ENCODE peak calls at places on chromosomes 3 and 15, in six cellular contexts. B, X, Y, T, P and D are unnamed samples.

GRCh38 chr3:30199096-30199734 is 407.2 kb upstream of the TGFBR2 start:
- DNase-seq in T (peak; percentile 68), B (peak; percentile 70), X (peak; percentile 2), P (peak; percentile 53), Y (peak; percentile 11), D (peak; percentile 89)

GRCh38 chr15:41571948-41572347 is 12.9 kb downstream of the TYRO3 start:
- DNase-seq in X (no peak), P (no peak), T (no peak), Y (no peak), B (no peak), D (no peak)

GRCh38 chr15:85568261-85568808 is 187.9 kb downstream of the AKAP13 start:
- DNase-seq in P (no peak), X (no peak), Y (no peak), B (no peak), T (no peak), D (no peak)

GRCh38 chr3:170322501-170323328 is 34.8 kb upstream of the SKIL start:
- DNase-seq in T (no peak), B (no peak), P (no peak), X (no peak), Y (no peak), D (no peak)

GRCh38 chr3:124813541-124813940 is 73.6 kb downstream of the ITGB5 start:
- DNase-seq in B (no peak), T (no peak), X (no peak), Y (no peak), P (no peak), D (no peak)

GRCh38 chr15:99148851-99149276 is 44.0 kb downstream of the SYNM start:
- DNase-seq in B (no peak), Y (no peak), P (no peak), X (no peak), T (no peak), D (no peak)

GRCh38 chr3:127730666-127731294 is 58.0 kb downstream of the ABTB1 start:
- DNase-seq in X (no peak), T (no peak), Y (no peak), P (no peak), B (no peak), D (no peak)

GRCh38 chr15:77993374-77993911 is 84.1 kb downstream of the TBC1D2B start:
- DNase-seq in X (no peak), P (peak; percentile 59), B (no peak), Y (no peak), T (no peak), D (no peak)

GRCh38 chr3:120013481-120013880 is 80.8 kb downstream of the GSK3B start:
- DNase-seq in Y (no peak), B (no peak), P (no peak), X (no peak), T (no peak), D (no peak)

GRCh38 chr3:60215952-60216351 is 1035.3 kb downstream of the FHIT start:
- DNase-seq in Y (no peak), P (no peak), T (no peak), X (no peak), B (no peak), D (peak; percentile 52)

GRCh38 chr15:58355352-58355964 is 76.3 kb upstream of the LIPC start:
- DNase-seq in X (no peak), P (no peak), T (no peak), B (no peak), Y (no peak), D (no peak)

GRCh38 chr3:131260525-131260924 is 121.0 kb upstream of the NUDT16 start:
- DNase-seq in X (no peak), Y (no peak), B (no peak), T (no peak), P (no peak), D (no peak)

GRCh38 chr3:42174679-42175660 is 83.8 kb downstream of the TRAK1 start:
- DNase-seq in P (no peak), T (no peak), X (no peak), Y (no peak), B (no peak), D (no peak)

GRCh38 chr15:71048913-71049675 is 66.2 kb upstream of the THSD4 start:
- DNase-seq in T (no peak), B (no peak), P (no peak), X (no peak), Y (no peak), D (no peak)

GRCh38 chr15:32130823-32131222 is 100.5 kb downstream of the CHRNA7 start:
- DNase-seq in P (no peak), T (no peak), X (no peak), B (no peak), Y (no peak), D (no peak)

GRCh38 chr3:152229692-152230091 is 39.0 kb upstream of the MBNL1 start:
- DNase-seq in B (no peak), P (no peak), X (no peak), T (no peak), Y (no peak), D (no peak)

GRCh38 chr3:11060500-11061251 is 68.1 kb downstream of the SLC6A1 start:
- DNase-seq in P (peak; percentile 58), Y (peak; percentile 77), T (peak; percentile 82), X (peak; percentile 41), B (peak; percentile 54), D (peak; percentile 34)

GRCh38 chr15:74730619-74731316 is 5.4 kb upstream of the CYP1A1 start:
- DNase-seq in P (no peak), B (no peak), T (no peak), Y (peak; percentile 14), X (no peak), D (no peak)

GRCh38 chr15:91652610-91653207 is 200.8 kb upstream of the SLCO3A1 start:
- DNase-seq in T (no peak), Y (no peak), X (no peak), P (no peak), B (no peak), D (no peak)

GRCh38 chr3:143326983-143327382 is 207.4 kb downstream of the CHST2 start:
- DNase-seq in X (no peak), P (no peak), T (no peak), B (no peak), Y (peak; percentile 10), D (no peak)

GRCh38 chr3:65847947-65848346 is 190.8 kb downstream of the MAGI1 start:
- DNase-seq in P (no peak), T (no peak), B (no peak), Y (no peak), X (no peak), D (no peak)

GRCh38 chr3:9916346-9916733 is 558 bp upstream of the IL17RC start:
- DNase-seq in P (no peak), B (no peak), T (no peak), X (no peak), Y (no peak), D (no peak)

DNA sequence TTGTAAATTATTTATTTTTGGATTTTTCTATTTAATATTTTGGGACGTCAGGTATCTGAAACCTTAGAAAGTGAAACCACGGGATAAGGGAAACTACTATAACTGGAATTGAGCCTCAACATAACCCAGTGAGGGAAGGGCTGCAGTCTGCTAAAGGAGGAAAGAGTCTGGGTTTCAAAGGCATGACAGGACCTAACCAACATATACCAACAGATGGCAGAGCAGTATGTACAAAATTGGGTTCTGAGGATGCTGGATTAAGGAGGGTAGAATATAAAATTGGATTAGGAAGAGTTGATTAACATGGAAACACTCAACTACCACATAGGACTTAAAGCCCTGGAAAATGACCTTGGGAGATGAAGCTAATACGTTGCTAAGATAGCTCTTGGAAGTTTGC is 603.5 kb downstream of the MECOM start:
- DNase-seq in T (no peak), Y (no peak), X (no peak), B (no peak), P (no peak), D (no peak)
- TF ChIP-seq CTCF in T (no peak), Y (no peak), X (no peak), B (no peak), P (no peak), D (no peak)

GRCh38 chr15:26869628-26870027 is 2.8 kb downstream of the GABRA5 start:
- DNase-seq in P (no peak), T (no peak), B (no peak), X (no peak), Y (no peak), D (no peak)

GRCh38 chr15:26864664-26865191 is 2.1 kb upstream of the GABRA5 start:
- DNase-seq in Y (no peak), X (no peak), B (no peak), T (peak; percentile 47), P (no peak), D (peak; percentile 42)

GRCh38 chr15:26867199-26868007 is 541 bp downstream of the GABRA5 start:
- DNase-seq in X (no peak), B (no peak), Y (no peak), P (no peak), T (peak; percentile 22), D (no peak)

GRCh38 chr15:26868029-26868685 is 1.3 kb downstream of the GABRA5 start:
- DNase-seq in Y (no peak), T (no peak), X (no peak), B (no peak), P (no peak), D (no peak)

GRCh38 chr15:26866298-26867198 is at the start of gene GABRA5:
- DNase-seq in B (peak; percentile 16), Y (no peak), P (no peak), X (no peak), T (peak; percentile 68), D (no peak)
- TF ChIP-seq CTCF in B (no peak), Y (no peak), P (no peak), X (no peak), T (no peak), D (no peak)

GRCh38 chr3:180421711-180422110 is 180.3 kb upstream of the TTC14 start:
- DNase-seq in T (no peak), B (no peak), P (no peak), X (no peak), Y (no peak), D (no peak)
- TF ChIP-seq CTCF in T (no peak), B (no peak), P (no peak), X (no peak), Y (no peak), D (no peak)

GRCh38 chr3:188747487-188747886 is 424.3 kb upstream of the TPRG1 start:
- DNase-seq in P (no peak), B (no peak), X (no peak), T (no peak), Y (no peak), D (no peak)

GRCh38 chr3:188749830-188750229 is 421.9 kb upstream of the TPRG1 start:
- DNase-seq in T (no peak), X (no peak), B (no peak), Y (no peak), P (no peak), D (no peak)

GRCh38 chr3:188750625-188751024 is 421.1 kb upstream of the TPRG1 start:
- DNase-seq in P (no peak), Y (no peak), T (no peak), B (no peak), X (no peak), D (no peak)

GRCh38 chr3:188746291-188746783 is 425.4 kb upstream of the TPRG1 start:
- DNase-seq in Y (no peak), P (no peak), T (no peak), B (no peak), X (no peak), D (no peak)

DNA sequence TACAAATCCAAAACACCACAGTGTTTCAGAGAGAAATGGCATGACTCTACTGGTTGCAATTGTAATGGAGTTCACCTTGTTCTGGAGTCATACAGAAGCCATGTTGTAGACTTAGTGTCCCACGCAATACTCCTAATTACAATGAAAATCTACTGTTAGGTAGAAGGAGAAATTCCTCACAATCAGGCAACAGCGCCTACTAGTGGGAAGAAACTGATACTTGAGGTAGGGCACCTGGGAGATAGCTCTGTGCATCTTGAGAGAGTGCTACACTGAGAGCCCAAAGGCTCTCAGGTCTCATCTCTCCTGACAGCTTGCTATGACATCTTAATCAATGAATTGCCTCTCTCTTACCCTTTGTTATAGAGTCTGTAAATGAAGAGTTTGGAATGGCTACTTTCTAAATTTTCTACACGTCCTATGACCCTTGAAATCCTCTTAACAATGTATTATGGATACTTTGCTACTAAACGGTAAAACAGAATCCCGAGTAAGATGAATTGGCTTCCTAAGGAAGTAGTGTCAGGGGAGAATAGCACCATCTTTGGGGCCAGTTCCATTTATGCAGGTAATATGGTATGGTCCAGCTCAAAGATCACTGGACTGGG is 422.7 kb upstream of the TPRG1 start:
- DNase-seq in T (peak; percentile 31), X (no peak), Y (peak; percentile 20), P (no peak), B (no peak), D (no peak)
- TF ChIP-seq CTCF in T (peak; percentile 85), X (peak; percentile 89), Y (peak; percentile 76), P (peak; percentile 34), B (peak; percentile 59), D (peak; percentile 33)